ENCODE peak calls at places on chromosomes 7 and 10, in eight cellular contexts. E, L, A, F, U, W, N and C are unnamed samples.

GRCh38 chr7:132437730-132438129 is 138.5 kb downstream of the PLXNA4 start:
- DNase-seq in E (no peak), L (peak; percentile 20), A (no peak), F (no peak), U (no peak), W (no peak), N (peak; percentile 62), C (no peak)

GRCh38 chr10:113594673-113595072 is 41.8 kb downstream of the HABP2 start:
- DNase-seq in E (no peak), L (no peak), A (no peak), F (no peak), U (no peak), W (no peak), N (no peak), C (no peak)

GRCh38 chr10:81179324-81179723 is 641.6 kb downstream of the SH2D4B start:
- DNase-seq in E (no peak), L (no peak), A (no peak), F (no peak), U (no peak), W (no peak), N (no peak), C (peak; percentile 28)

GRCh38 chr7:92485974-92486373 is 8.2 kb upstream of the ERVW-1 start:
- DNase-seq in E (no peak), L (no peak), A (no peak), F (no peak), U (no peak), W (no peak), N (no peak), C (no peak)

GRCh38 chr10:12332572-12333381 is 16.6 kb upstream of the CAMK1D start:
- DNase-seq in E (no peak), L (no peak), A (no peak), F (no peak), U (no peak), W (no peak), N (no peak), C (no peak)

GRCh38 chr7:94146408-94146807 is 142.3 kb upstream of the BET1 start:
- DNase-seq in E (no peak), L (no peak), A (no peak), F (no peak), U (no peak), W (no peak), N (no peak), C (no peak)

GRCh38 chr10:86162696-86163400 is 203.7 kb downstream of the GRID1 start:
- DNase-seq in E (no peak), L (no peak), A (no peak), F (no peak), U (no peak), W (no peak), N (no peak), C (peak; percentile 20)

GRCh38 chr10:36573246-36573645 is 552.2 kb upstream of the ANKRD30A start:
- DNase-seq in E (no peak), L (no peak), A (no peak), F (no peak), U (no peak), W (no peak), N (no peak), C (no peak)

GRCh38 chr10:3178070-3178469 is 5.5 kb upstream of the PITRM1 start:
- DNase-seq in E (no peak), L (no peak), A (no peak), F (no peak), U (no peak), W (peak; percentile 45), N (no peak), C (no peak)

GRCh38 chr7:74312418-74313021 is 23.3 kb downstream of the CLIP2 start:
- DNase-seq in E (no peak), L (no peak), A (no peak), F (no peak), U (no peak), W (no peak), N (peak; percentile 26), C (no peak)

GRCh38 chr10:36462194-36462593 is 663.2 kb upstream of the ANKRD30A start:
- DNase-seq in E (no peak), L (no peak), A (peak; percentile 91), F (no peak), U (no peak), W (no peak), N (no peak), C (no peak)

GRCh38 chr10:131546086-131546810 is 234.7 kb upstream of the TCERG1L start:
- DNase-seq in E (no peak), L (no peak), A (no peak), F (no peak), U (no peak), W (no peak), N (no peak), C (no peak)